ENCODE peak calls at places on chromosome 19, in seven cellular contexts. E is ecto neural progenitor cell; W is Caki2; Z is H7; I is hippocampal formation; C is naive thymus-derived CD4-positive, alpha-beta T cell; J is stimulated activated CD4-positive, alpha-beta T cell treated with anti-CD3 and anti-CD28 coated beads, Interleukin-1b, Interleukin-23, amount 100 ng/mL, for 1 hour. D is an unnamed sample.

GRCh38 chr19:3276341-3276799 is 51.9 kb downstream of the CELF5 start:
- DNase-seq in E (peak; percentile 91), W (peak; percentile 86), Z (peak; percentile 98), I (no peak), C (no peak), J (no peak), D (peak; percentile 95)

GRCh38 chr19:48914181-48914580 is 14.1 kb downstream of the NUCB1 start:
- DNase-seq in E (no peak), W (no peak), Z (no peak), I (no peak), C (no peak), J (no peak), D (no peak)

GRCh38 chr19:14516746-14517438 is 1.3 kb downstream of the DNAJB1 start:
- DNase-seq in E (no peak), W (no peak), Z (no peak), I (peak; percentile 38), C (peak; percentile 24), J (no peak), D (no peak)

GRCh38 chr19:16591803-16592556 is 19.8 kb upstream of the SLC35E1 start:
- DNase-seq in E (no peak), W (peak; percentile 22), Z (peak; percentile 75), I (no peak), C (no peak), J (no peak), D (no peak)

GRCh38 chr19:23393121-23393520 is 2.1 kb downstream of the ZNF91 start:
- DNase-seq in E (no peak), W (no peak), Z (no peak), I (no peak), C (no peak), J (no peak), D (no peak)

GRCh38 chr19:31783592-31783991 is 434.4 kb upstream of the TSHZ3 start:
- DNase-seq in E (no peak), W (no peak), Z (no peak), I (no peak), C (no peak), J (no peak), D (no peak)

GRCh38 chr19:57212109-57212508 is 18.7 kb upstream of the AURKC start:
- DNase-seq in E (no peak), W (no peak), Z (no peak), I (no peak), C (no peak), J (no peak), D (no peak)

GRCh38 chr19:18972301-18972831 is 31.3 kb upstream of the HOMER3 start:
- DNase-seq in E (no peak), W (no peak), Z (no peak), I (no peak), C (no peak), J (no peak), D (no peak)

GRCh38 chr19:23263870-23264590 is 13.8 kb upstream of the ZNF724 start:
- DNase-seq in E (no peak), W (no peak), Z (no peak), I (no peak), C (no peak), J (no peak), D (no peak)

GRCh38 chr19:35261356-35262100 is 7.2 kb upstream of the USF2 start:
- DNase-seq in E (no peak), W (no peak), Z (no peak), I (no peak), C (no peak), J (no peak), D (no peak)

GRCh38 chr19:1847684-1848398 is 442 bp downstream of the REXO1 start:
- DNase-seq in E (no peak), W (no peak), Z (peak; percentile 88), I (no peak), C (no peak), J (no peak), D (peak; percentile 65)

GRCh38 chr19:35153701-35154534 is 617 bp upstream of the FXYD5 start:
- DNase-seq in E (peak; percentile 82), W (no peak), Z (peak; percentile 90), I (no peak), C (peak; percentile 69), J (peak; percentile 41), D (peak; percentile 84)

GRCh38 chr19:57248646-57249045 is 8.2 kb downstream of the ZNF805 start:
- DNase-seq in E (no peak), W (no peak), Z (no peak), I (no peak), C (no peak), J (no peak), D (no peak)

GRCh38 chr19:45117167-45117594 is 24.2 kb downstream of the PPP1R37 start:
- DNase-seq in E (peak; percentile 63), W (no peak), Z (peak; percentile 84), I (no peak), C (peak; percentile 27), J (no peak), D (no peak)

GRCh38 chr19:20367811-20368294 is 197.7 kb downstream of the ZNF737 start:
- DNase-seq in E (peak; percentile 60), W (no peak), Z (no peak), I (no peak), C (no peak), J (no peak), D (peak; percentile 62)

GRCh38 chr19:44847144-44848035 is 1.3 kb downstream of the NECTIN2 start:
- DNase-seq in E (peak; percentile 74), W (no peak), Z (peak; percentile 76), I (no peak), C (no peak), J (no peak), D (no peak)

GRCh38 chr19:4233282-4233853 is 4.0 kb downstream of the EBI3 start:
- DNase-seq in E (peak; percentile 74), W (peak; percentile 28), Z (peak; percentile 92), I (peak; percentile 14), C (peak; percentile 52), J (peak; percentile 25), D (no peak)

GRCh38 chr19:18009412-18010066 is 1.6 kb downstream of the ARRDC2 start:
- DNase-seq in E (peak; percentile 46), W (no peak), Z (no peak), I (no peak), C (peak; percentile 49), J (no peak), D (no peak)

GRCh38 chr19:18379803-18380747 is 5.9 kb upstream of the GDF15 start:
- DNase-seq in E (no peak), W (peak; percentile 99), Z (peak; percentile 67), I (no peak), C (no peak), J (no peak), D (no peak)

GRCh38 chr19:17943284-17944221 is 10.7 kb downstream of the CCDC124 start:
- DNase-seq in E (peak; percentile 66), W (no peak), Z (peak; percentile 95), I (no peak), C (peak; percentile 8), J (no peak), D (no peak)

D was measured in H1.